ENCODE peak calls at places on chromosomes 5 and 9, in five cellular contexts. N is OCI-LY7, H is uterus, F is Panc1, K is brain microvascular endothelial cell. Q is an unnamed sample.
A peak's percentile ranks its signal among the peaks of the same experiment; 100 is the strongest.

GRCh38 chr5:43019615-43020293 is 20.4 kb downstream of the ANXA2R start:
- DNase-seq in F (peak; percentile 87), K (peak; percentile 85), H (no peak), N (peak; percentile 95), Q (no peak)

GRCh38 chr9:19922476-19923118 is 133.8 kb upstream of the SLC24A2 start:
- DNase-seq in N (no peak), F (no peak), K (peak; percentile 72), H (peak; percentile 70), Q (no peak)

GRCh38 chr5:75049581-75050274 is 2.6 kb downstream of the GCNT4 start:
- DNase-seq in H (peak; percentile 30), K (peak; percentile 44), F (peak; percentile 61), N (peak; percentile 45), Q (no peak)

GRCh38 chr5:39547548-39548154 is 122.9 kb upstream of the DAB2 start:
- DNase-seq in H (peak; percentile 34), N (peak; percentile 38), K (peak; percentile 60), F (peak; percentile 42), Q (no peak)

GRCh38 chr9:85522459-85523092 is 219.2 kb downstream of the AGTPBP1 start:
- DNase-seq in N (no peak), F (no peak), K (peak; percentile 43), H (no peak), Q (no peak)

GRCh38 chr5:98773214-98773463 is 324 bp upstream of the RGMB start:
- DNase-seq in H (no peak), N (no peak), K (no peak), F (peak; percentile 85), Q (no peak)

GRCh38 chr9:83013867-83014605 is 48.9 kb downstream of the RASEF start:
- DNase-seq in H (no peak), N (no peak), K (peak; percentile 83), F (no peak), Q (no peak)

GRCh38 chr9:112844771-112845542 is 45.7 kb downstream of the SLC46A2 start:
- DNase-seq in K (peak; percentile 65), N (peak; percentile 63), H (peak; percentile 83), F (peak; percentile 35), Q (no peak)

GRCh38 chr5:76794871-76795270 is 24.0 kb upstream of the F2RL1 start:
- DNase-seq in H (no peak), N (no peak), K (no peak), F (no peak), Q (peak; percentile 55)

GRCh38 chr5:2017540-2018389 is 135.0 kb upstream of the IRX4 start:
- DNase-seq in F (peak; percentile 8), H (no peak), K (peak; percentile 17), N (peak; percentile 46), Q (no peak)

GRCh38 chr5:16791036-16791705 is 144.9 kb downstream of the MYO10 start:
- DNase-seq in K (peak; percentile 53), F (peak; percentile 62), N (peak; percentile 37), H (no peak), Q (no peak)

GRCh38 chr9:94875300-94876063 is 149.0 kb downstream of the AOPEP start:
- DNase-seq in F (no peak), N (peak; percentile 16), K (no peak), H (no peak), Q (no peak)

GRCh38 chr9:134597041-134597913 is 44.3 kb upstream of the COL5A1 start:
- DNase-seq in F (no peak), H (no peak), K (peak; percentile 27), N (no peak), Q (no peak)

GRCh38 chr5:33075731-33076130 is 364.6 kb downstream of the NPR3 start:
- DNase-seq in H (no peak), K (no peak), F (no peak), N (no peak), Q (no peak)

GRCh38 chr5:43601454-43602260 is 1.3 kb upstream of the NNT start:
- DNase-seq in H (no peak), N (peak; percentile 51), F (no peak), K (peak; percentile 26), Q (no peak)

GRCh38 chr5:102450313-102450990 is 48.3 kb downstream of the SLCO6A1 start:
- DNase-seq in F (no peak), K (peak; percentile 1), H (no peak), N (no peak), Q (no peak)

GRCh38 chr9:111038336-111039202 is at the start of gene LPAR1:
- DNase-seq in N (no peak), H (peak; percentile 57), K (peak; percentile 39), F (no peak), Q (no peak)

GRCh38 chr5:1182633-1183423 is 18.6 kb upstream of the SLC6A19 start:
- DNase-seq in F (no peak), K (no peak), N (no peak), H (no peak), Q (no peak)

GRCh38 chr9:33791117-33791516 is 4.2 kb upstream of the PRSS3 start:
- DNase-seq in H (no peak), F (no peak), K (peak; percentile 79), N (no peak), Q (no peak)

GRCh38 chr5:78905084-78905938 is 79.8 kb downstream of the ARSB start:
- DNase-seq in N (peak; percentile 58), H (no peak), K (no peak), F (no peak), Q (no peak)

GRCh38 chr9:35728041-35728971 is 3.7 kb downstream of the TLN1 start:
- DNase-seq in K (peak; percentile 82), F (no peak), N (peak; percentile 63), H (peak; percentile 83), Q (peak; percentile 63)

GRCh38 chr5:143094087-143094511 is 309.4 kb downstream of the NR3C1 start:
- DNase-seq in F (no peak), H (no peak), N (no peak), K (no peak), Q (peak; percentile 31)

GRCh38 chr9:4228606-4229005 is 71.3 kb downstream of the GLIS3 start:
- DNase-seq in K (peak; percentile 60), N (no peak), F (no peak), H (no peak), Q (no peak)

GRCh38 chr9:122065923-122066629 is 27.0 kb downstream of the TTLL11 start:
- DNase-seq in F (no peak), K (no peak), H (no peak), N (no peak), Q (no peak)

GRCh38 chr5:91706785-91707520 is 323.8 kb upstream of the ARRDC3 start:
- DNase-seq in N (no peak), H (no peak), F (no peak), K (peak; percentile 40), Q (no peak)

GRCh38 chr5:165630211-165630866 is 2124.9 kb downstream of the MAT2B start:
- DNase-seq in N (peak; percentile 29), K (peak; percentile 12), H (no peak), F (peak; percentile 48), Q (peak; percentile 16)

GRCh38 chr5:133926960-133927615 is 41.3 kb downstream of the C5orf15 start:
- DNase-seq in F (no peak), K (no peak), H (no peak), N (no peak), Q (no peak)

GRCh38 chr5:39200081-39200480 is 19.3 kb downstream of the FYB1 start:
- DNase-seq in H (no peak), N (no peak), F (no peak), K (no peak), Q (no peak)

GRCh38 chr9:13993482-13994267 is 320.3 kb downstream of the NFIB start:
- DNase-seq in N (no peak), F (no peak), H (no peak), K (no peak), Q (no peak)

GRCh38 chr5:89353837-89354551 is 471.0 kb upstream of the MEF2C start:
- DNase-seq in F (no peak), N (no peak), K (no peak), H (no peak), Q (no peak)

GRCh38 chr5:89346573-89346972 is 463.6 kb upstream of the MEF2C start:
- DNase-seq in K (no peak), F (no peak), H (no peak), N (no peak), Q (no peak)

GRCh38 chr5:89350684-89351083 is 467.7 kb upstream of the MEF2C start:
- DNase-seq in K (no peak), F (no peak), N (no peak), H (no peak), Q (no peak)

GRCh38 chr5:89351975-89352374 is 469.0 kb upstream of the MEF2C start:
- DNase-seq in K (no peak), N (no peak), H (no peak), F (no peak), Q (no peak)

DNA sequence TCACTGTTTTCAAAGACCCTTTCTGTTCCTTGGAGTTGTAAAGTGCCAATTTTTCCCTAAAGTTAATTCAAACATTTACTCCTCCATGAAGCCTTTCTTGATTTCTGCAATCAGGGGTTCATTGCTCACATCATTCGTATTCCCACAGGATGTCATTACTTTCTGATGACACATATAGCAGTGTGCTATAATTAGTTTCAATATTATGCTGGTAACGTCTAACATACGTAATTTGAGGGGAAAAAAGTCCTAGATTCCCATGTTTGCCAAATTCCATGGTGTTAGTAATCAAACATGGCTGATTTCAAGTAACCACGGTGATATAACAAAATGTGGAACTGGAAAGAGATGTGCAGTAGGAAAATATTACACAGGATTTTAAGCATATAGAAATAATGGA is 468.2 kb upstream of the MEF2C start:
- DNase-seq in N (no peak), F (no peak), H (no peak), K (peak; percentile 71), Q (peak; percentile 9)
- TF ChIP-seq CTCF in N (no peak), F (no peak), H (no peak), K (no peak), Q (no peak)

DNA sequence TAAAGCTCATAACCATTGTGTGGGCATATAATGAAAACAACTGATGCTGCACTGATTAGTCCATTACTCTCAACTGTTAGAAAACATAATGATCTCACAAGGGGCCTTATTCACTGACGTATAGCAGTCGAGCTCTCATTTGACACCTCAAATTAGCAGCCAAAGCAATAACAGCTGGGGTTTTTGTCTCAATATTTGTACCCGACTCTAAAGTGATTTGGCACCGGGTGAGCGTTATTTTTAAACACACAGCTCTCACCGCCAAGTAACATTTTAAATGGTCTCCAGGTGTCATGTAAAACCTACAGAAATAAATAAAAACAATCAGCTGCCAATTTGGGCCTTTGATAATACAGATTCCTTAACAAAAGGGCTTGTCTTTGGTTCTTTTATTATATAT is 252.3 kb upstream of the PANK3 start:
- DNase-seq in K (no peak), N (no peak), F (no peak), H (no peak), Q (no peak)
- H3K36me3 ChIP-seq in K (no peaks in the 10 kb centered on the region), N (no peaks in the 10 kb centered on the region), F (no peaks in the 10 kb centered on the region), H (no peaks in the 10 kb centered on the region), Q (no peaks in the 10 kb centered on the region)

GRCh38 chr5:132425009-132425937 is 55.8 kb downstream of the SLC22A5 start:
- DNase-seq in N (peak; percentile 84), K (peak; percentile 86), H (no peak), F (no peak), Q (no peak)
- H3K4me3 ChIP-seq in N (peak overlapping the region; percentile 37), K (no peak overlapping the region), H (no peak overlapping the region), F (no peak overlapping the region), Q (no peak overlapping the region)

DNA sequence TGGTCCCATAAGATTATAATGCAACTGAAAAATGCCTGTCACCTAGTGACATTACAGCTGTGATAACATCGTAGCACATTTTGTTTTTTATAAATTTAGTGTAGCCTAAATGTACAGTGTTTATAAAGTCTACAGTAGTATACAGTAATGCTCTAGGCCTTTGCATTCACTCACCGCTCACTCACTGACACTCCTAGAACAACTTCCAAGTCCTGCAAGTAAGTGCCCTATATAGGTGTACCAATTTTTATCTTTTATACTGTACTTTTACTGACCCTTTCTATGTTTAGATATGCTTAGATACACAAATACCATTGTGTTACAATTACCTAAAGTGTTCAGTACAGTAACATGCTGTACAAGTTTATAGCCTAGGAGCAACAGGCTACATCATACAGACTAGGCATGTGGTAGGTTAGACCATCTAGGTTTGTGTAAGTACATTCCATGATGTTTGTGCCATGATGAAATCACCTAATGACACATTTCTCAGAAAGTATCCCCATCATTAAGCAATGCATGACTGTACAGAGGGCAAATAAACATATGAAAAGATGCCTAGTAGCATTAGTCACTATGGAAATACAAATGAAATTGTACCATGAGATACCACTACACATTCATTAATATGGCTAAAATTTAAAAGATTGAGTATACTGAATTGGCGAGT is 127.6 kb downstream of the TRPM6 start:
- DNase-seq in F (no peak), H (no peak), K (peak; percentile 79), N (no peak), Q (peak; percentile 97)
- TF ChIP-seq CTCF in F (no peak), H (no peak), K (no peak), N (no peak), Q (no peak)

Q was measured in kidney epithelial cell.